ENCODE peak calls at places on chromosome 16, in ten cellular contexts. S, J, N, Z, L, Q, X, R, T and P are unnamed samples.

GRCh38 chr16:2303923-2304322 is 36.0 kb upstream of the RNPS1 start:
- DNase-seq in J (no peak), Z (no peak), X (no peak), Q (no peak), R (no peak), S (no peak), N (no peak), T (no peak), L (no peak), P (no peak)

GRCh38 chr16:9429946-9430345 is 338.5 kb downstream of the HAPSTR1 start:
- DNase-seq in Q (no peak), S (no peak), J (no peak), L (no peak), N (no peak), T (no peak), R (no peak), Z (no peak), X (no peak), P (no peak)

GRCh38 chr16:26838931-26839330 is 227.8 kb upstream of the C16orf82 start:
- DNase-seq in R (no peak), N (no peak), Q (no peak), L (no peak), S (no peak), J (no peak), X (no peak), Z (no peak), T (no peak), P (no peak)

GRCh38 chr16:12771341-12771798 is 32.3 kb downstream of the CPPED1 start:
- DNase-seq in Q (no peak), X (no peak), N (peak), S (no peak), T (no peak), Z (no peak), J (no peak), L (no peak), R (no peak), P (no peak)

GRCh38 chr16:14240964-14241363 is 169.8 kb downstream of the MRTFB start:
- DNase-seq in Q (no peak), X (no peak), T (no peak), J (no peak), L (no peak), N (no peak), R (no peak), S (no peak), Z (no peak), P (no peak)

GRCh38 chr16:425740-426114 is 278 bp downstream of the RAB11FIP3 start:
- DNase-seq in S (no peak), J (peak), X (no peak), R (no peak), T (no peak), Z (no peak), L (no peak), Q (no peak), N (no peak), P (no peak)

GRCh38 chr16:15567823-15568222 is 75.1 kb downstream of the MARF1 start:
- DNase-seq in N (no peak), X (no peak), Q (no peak), S (no peak), J (no peak), Z (no peak), L (no peak), T (no peak), R (no peak), P (no peak)

GRCh38 chr16:24255446-24256352 is at the start of gene CACNG3:
- DNase-seq in L (no peak), T (no peak), S (peak), R (no peak), Q (peak), Z (peak), J (peak), N (peak), X (peak), P (peak)

GRCh38 chr16:77637939-77638338 is 84.4 kb upstream of the NUDT7 start:
- DNase-seq in Z (no peak), J (no peak), S (no peak), L (no peak), X (no peak), R (no peak), T (no peak), Q (no peak), N (no peak), P (no peak)

GRCh38 chr16:50259334-50260205 is 6.8 kb upstream of the ADCY7 start:
- DNase-seq in R (peak), Z (no peak), X (no peak), S (no peak), L (no peak), Q (no peak), T (no peak), N (peak), J (no peak), P (peak)

GRCh38 chr16:84503751-84504395 is 586 bp downstream of the MEAK7 start:
- DNase-seq in Q (no peak), N (peak), J (peak), S (no peak), L (no peak), X (no peak), T (no peak), R (no peak), Z (no peak), P (no peak)

GRCh38 chr16:20849587-20850390 is 43.5 kb downstream of the REXO5 start:
- DNase-seq in Q (peak), R (peak), T (peak), X (peak), S (peak), Z (peak), J (peak), L (peak), N (peak), P (peak)

GRCh38 chr16:73949574-73950348 is 346.9 kb upstream of the PSMD7 start:
- DNase-seq in X (no peak), Z (no peak), J (no peak), R (peak), L (peak), N (peak), S (no peak), T (peak), Q (no peak), P (no peak)

GRCh38 chr16:22123759-22124490 is 31.6 kb downstream of the VWA3A start:
- DNase-seq in J (no peak), N (no peak), T (no peak), Q (no peak), X (no peak), R (no peak), L (no peak), S (no peak), Z (no peak), P (no peak)

GRCh38 chr16:28139530-28139929 is 72.2 kb downstream of the XPO6 start:
- DNase-seq in X (no peak), T (no peak), Q (no peak), J (no peak), R (no peak), N (no peak), Z (no peak), L (no peak), S (no peak), P (no peak)
- TF ChIP-seq CTCF in X (no peak), T (no peak), Q (no peak), J (no peak), R (no peak), N (no peak), Z (no peak), L (no peak), S (peak), P (no peak)

DNA sequence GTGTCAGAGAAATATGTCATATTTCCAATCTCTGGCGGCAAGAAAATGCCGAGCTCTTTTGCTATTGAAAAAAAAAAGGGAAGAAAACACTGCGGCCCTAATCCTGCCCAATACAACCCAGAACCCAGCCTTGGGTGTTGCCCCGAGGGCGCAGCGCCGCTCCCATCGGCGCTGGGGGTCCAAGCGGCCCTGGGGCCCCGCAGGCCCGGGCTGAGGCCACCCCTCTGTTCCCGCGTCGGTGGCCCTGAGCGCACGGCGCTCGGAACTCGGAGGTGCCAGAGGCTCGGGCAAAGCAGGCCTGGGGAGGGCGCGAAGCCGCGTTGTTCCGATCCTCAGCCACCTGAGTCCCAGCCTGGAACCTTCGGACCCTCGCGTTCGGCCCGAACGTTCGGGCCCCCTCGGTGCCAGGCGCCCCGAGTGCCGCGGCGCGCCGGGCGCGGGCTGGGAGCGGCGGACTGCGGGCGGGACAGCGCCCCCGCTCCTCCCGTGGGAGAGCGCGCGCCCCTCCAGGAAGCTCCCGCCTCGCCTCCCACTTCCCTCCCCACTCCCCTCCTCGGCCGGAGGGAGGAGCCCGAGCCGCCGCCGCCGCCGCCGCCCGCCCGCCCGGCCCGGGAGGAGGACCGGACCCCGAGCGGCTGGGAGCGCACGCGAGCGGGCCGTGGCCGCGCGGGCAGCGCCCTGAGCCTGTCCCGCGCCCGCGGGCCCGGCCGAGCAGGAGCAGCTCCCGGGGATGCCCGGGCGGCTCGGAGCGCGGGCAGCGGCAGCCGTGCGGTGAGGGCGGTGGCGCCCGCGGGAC is at the start of gene CPNE2:
- DNase-seq in Z (peak), J (peak), L (peak), S (peak), X (peak), N (peak), R (peak), T (no peak), Q (peak), P (peak)
- TF ChIP-seq CTCF in Z (no peak), J (no peak), L (no peak), S (no peak), X (no peak), N (no peak), R (no peak), T (no peak), Q (no peak), P (no peak)

GRCh38 chr16:69309316-69309715 is 1.8 kb upstream of the VPS4A start:
- DNase-seq in Z (no peak), S (no peak), Q (no peak), L (no peak), N (no peak), R (no peak), X (no peak), J (no peak), T (no peak), P (no peak)

GRCh38 chr16:69311115-69311532 is at the start of gene VPS4A:
- DNase-seq in T (peak), N (peak), R (peak), X (peak), Q (peak), S (peak), L (peak), Z (peak), J (peak), P (peak)

GRCh38 chr16:69310479-69311114 is 553 bp upstream of the VPS4A start:
- DNase-seq in R (no peak), Z (no peak), L (no peak), Q (no peak), T (no peak), N (no peak), J (no peak), X (no peak), S (no peak), P (no peak)

GRCh38 chr16:69313469-69313868 is 2.3 kb downstream of the VPS4A start:
- DNase-seq in X (no peak), L (no peak), S (no peak), Z (no peak), J (no peak), N (no peak), Q (no peak), T (no peak), R (no peak), P (no peak)

GRCh38 chr16:69311533-69312388 is 611 bp downstream of the VPS4A start:
- DNase-seq in Z (peak), S (no peak), R (no peak), J (peak), L (peak), N (no peak), X (peak), Q (peak), T (no peak), P (no peak)
- TF ChIP-seq CTCF in Z (no peak), S (no peak), R (no peak), J (no peak), L (no peak), N (peak), X (peak), Q (no peak), T (peak), P (no peak)

DNA sequence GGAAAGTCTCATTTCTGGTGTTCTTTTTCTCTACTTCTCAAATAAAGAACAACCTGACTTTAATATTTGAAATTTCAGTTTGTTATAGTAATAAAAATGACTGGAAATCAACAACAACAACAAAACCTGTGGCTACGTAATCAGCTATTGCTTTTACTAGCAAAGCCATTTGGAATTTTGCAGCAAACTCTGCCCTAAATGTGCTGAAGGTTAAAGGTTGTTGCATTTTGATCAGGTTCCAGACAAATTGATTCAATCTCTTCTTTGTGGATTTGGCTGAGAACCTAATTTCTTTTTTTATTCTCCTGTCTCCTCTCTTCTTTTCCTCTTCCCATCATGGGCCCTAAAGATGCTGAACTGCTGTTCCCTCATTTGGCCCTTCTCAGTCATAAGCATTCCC is 795.0 kb upstream of the CDH8 start:
- DNase-seq in X (no peak), Z (no peak), S (no peak), T (no peak), N (no peak), J (no peak), R (no peak), Q (no peak), L (no peak), P (no peak)
- TF ChIP-seq CTCF in X (no peak), Z (no peak), S (no peak), T (no peak), N (no peak), J (no peak), R (no peak), Q (no peak), L (no peak), P (no peak)

DNA sequence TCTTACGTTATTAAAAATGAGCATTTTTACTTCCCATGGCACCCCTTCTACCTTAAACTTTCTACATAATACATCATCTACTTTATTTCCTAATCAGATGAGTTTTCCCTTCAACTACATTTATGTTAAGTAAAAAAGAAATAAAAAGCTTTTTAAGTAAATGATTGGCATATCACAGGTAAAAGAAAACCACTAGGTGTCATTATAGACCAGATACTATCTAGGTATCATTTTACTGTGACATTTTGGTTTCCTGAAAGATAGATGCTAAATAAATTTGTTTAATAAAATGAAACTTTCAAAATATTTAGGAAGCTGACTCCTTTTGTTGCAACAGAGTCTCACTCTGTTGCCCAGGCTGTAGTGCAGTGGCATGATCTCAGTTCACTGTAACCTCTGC is 3.8 kb upstream of the CMTM1 start:
- DNase-seq in J (no peak), N (no peak), Q (no peak), R (no peak), T (no peak), L (no peak), S (no peak), Z (no peak), X (no peak), P (no peak)
- TF ChIP-seq CTCF in J (no peak), N (no peak), Q (peak), R (no peak), T (no peak), L (no peak), S (no peak), Z (no peak), X (peak), P (no peak)

GRCh38 chr16:90081606-90081970 is 4.5 kb upstream of the PRDM7 start:
- DNase-seq in T (no peak), X (no peak), L (no peak), Z (no peak), Q (no peak), R (no peak), J (peak), S (no peak), N (no peak), P (peak)

GRCh38 chr16:90077240-90077756 is at the start of gene PRDM7:
- DNase-seq in N (peak), Q (peak), X (peak), T (peak), Z (peak), J (peak), S (peak), L (peak), R (peak), P (peak)

GRCh38 chr16:90083139-90083538 is 6.0 kb upstream of the PRDM7 start:
- DNase-seq in L (no peak), Q (peak), X (no peak), N (no peak), Z (no peak), R (no peak), T (no peak), S (no peak), J (no peak), P (no peak)

GRCh38 chr16:90078594-90078895 is 1.4 kb upstream of the PRDM7 start:
- DNase-seq in X (no peak), J (no peak), Z (no peak), T (no peak), L (no peak), R (no peak), Q (no peak), N (no peak), S (no peak), P (no peak)

DNA sequence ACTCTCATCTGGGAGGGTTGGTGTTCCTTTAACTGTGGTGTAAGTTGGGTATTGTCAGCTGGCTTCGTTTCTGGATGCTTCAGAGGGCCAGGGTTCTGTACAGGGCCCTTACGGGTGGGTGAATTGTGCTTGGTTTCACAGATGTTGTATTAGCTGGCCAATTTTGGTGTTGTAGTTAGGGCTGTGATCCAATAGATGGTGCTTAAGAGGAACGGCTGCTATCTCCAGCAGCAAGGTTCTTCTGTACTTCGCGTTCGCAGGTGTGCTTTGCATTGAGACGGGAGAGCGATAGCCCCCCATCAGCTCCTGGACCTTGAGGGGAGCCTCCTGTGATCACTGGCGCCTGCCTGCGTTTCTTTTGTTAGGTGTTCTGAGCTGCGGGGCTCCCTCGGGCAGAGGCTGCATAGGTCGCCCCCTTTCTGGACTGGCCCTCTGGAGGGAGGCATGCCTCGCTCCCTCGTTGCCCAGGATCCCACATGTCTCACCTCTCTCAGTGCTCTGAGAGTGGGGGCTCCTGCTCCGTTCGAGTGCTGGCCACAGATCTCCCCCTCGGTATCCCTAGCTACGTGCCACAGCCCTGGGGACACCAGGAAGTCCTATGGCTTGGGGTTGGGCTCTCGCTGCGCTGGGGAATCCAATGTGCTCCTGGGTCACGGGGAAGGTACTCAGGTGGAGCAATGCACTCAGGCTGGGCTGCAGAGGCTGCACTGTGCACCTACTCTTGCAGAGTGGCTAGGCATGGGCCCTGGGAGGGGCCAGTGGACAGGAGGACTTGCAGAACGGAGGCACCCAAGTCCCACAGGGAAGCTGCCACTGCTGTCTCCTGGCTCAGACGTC is 844 bp upstream of the PRDM7 start:
- DNase-seq in T (no peak), J (no peak), N (peak), R (no peak), S (no peak), Z (no peak), L (peak), Q (peak), X (peak), P (peak)
- TF ChIP-seq CTCF in T (no peak), J (no peak), N (no peak), R (no peak), S (no peak), Z (no peak), L (no peak), Q (peak), X (peak), P (no peak)

DNA sequence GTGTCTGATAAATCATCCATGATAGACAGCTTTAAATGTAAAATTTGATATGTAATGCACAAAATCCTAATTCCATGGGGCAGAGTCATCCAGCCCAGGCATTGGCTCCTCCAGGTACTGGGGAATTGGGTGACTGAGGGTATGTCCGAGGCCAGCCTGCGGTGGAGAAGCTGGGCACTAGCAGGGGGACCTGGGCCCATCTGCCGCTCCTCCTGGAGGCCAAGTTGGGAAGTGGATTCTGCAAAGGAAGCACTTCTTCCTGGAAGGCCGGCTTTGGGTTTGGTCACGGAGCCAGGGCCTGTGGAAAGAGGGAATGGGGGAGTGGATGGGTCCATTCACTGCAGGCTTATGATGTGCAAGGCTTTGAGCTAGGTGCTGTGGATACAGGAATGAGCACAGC is 85.8 kb downstream of the GNAO1 start:
- DNase-seq in S (no peak), Q (no peak), J (peak), N (no peak), Z (no peak), L (no peak), R (no peak), T (no peak), X (no peak), P (peak)
- TF ChIP-seq CTCF in S (peak), Q (no peak), J (peak), N (no peak), Z (peak), L (no peak), R (no peak), T (no peak), X (no peak), P (peak)